ENCODE peak calls at places on chromosomes 13 and 19, in eight cellular contexts. E is right atrium auricular region, C is neural crest cell, R is fibroblast of mammary gland, O is colonic mucosa, G is fibroblast of lung, P is hepatocyte, S is astrocyte of the spinal cord. T is an unnamed sample.

GRCh38 chr19:43624933-43625332 is 5.5 kb upstream of the ZNF428 start:
- DNase-seq in E (no peak), C (no peak), R (peak; percentile 61), O (peak; percentile 85), G (peak; percentile 41), P (no peak), S (no peak), T (no peak)

GRCh38 chr19:45498411-45499195 is at the start of gene PPM1N:
- DNase-seq in E (no peak), C (peak; percentile 30), R (no peak), O (peak; percentile 47), G (no peak), P (peak; percentile 63), S (no peak), T (no peak)

GRCh38 chr13:110448230-110448629 is 113.3 kb downstream of the RAB20 start:
- DNase-seq in E (no peak), C (no peak), R (peak; percentile 84), O (no peak), G (peak; percentile 32), P (no peak), S (peak; percentile 80), T (peak; percentile 77)

GRCh38 chr19:46859637-46860124 is 1.1 kb upstream of the ARHGAP35 start:
- DNase-seq in E (no peak), C (no peak), R (peak; percentile 89), O (peak; percentile 77), G (no peak), P (peak; percentile 69), S (no peak), T (peak; percentile 70)

GRCh38 chr13:58619396-58620113 is 988.0 kb downstream of the PCDH17 start:
- DNase-seq in E (no peak), C (no peak), R (no peak), O (no peak), G (no peak), P (no peak), S (no peak), T (no peak)

GRCh38 chr13:64723735-64724134 is 2506.4 kb downstream of the PCDH9 start:
- DNase-seq in E (no peak), C (no peak), R (peak; percentile 75), O (no peak), G (peak; percentile 61), P (peak; percentile 52), S (peak; percentile 85), T (peak; percentile 95)

GRCh38 chr13:41842029-41842428 is 118.9 kb downstream of the VWA8 start:
- DNase-seq in E (no peak), C (no peak), R (no peak), O (no peak), G (peak; percentile 57), P (peak; percentile 31), S (peak; percentile 29), T (no peak)

GRCh38 chr13:24038405-24038804 is 122.1 kb upstream of the SPATA13 start:
- DNase-seq in E (no peak), C (no peak), R (peak; percentile 77), O (no peak), G (peak; percentile 35), P (no peak), S (peak; percentile 68), T (no peak)

GRCh38 chr19:29583196-29584006 is 22.7 kb upstream of the POP4 start:
- DNase-seq in E (no peak), C (no peak), R (peak; percentile 44), O (no peak), G (peak; percentile 9), P (no peak), S (no peak), T (peak; percentile 22)

GRCh38 chr19:21604351-21604926 is 99.0 kb downstream of the ZNF429 start:
- DNase-seq in E (no peak), C (no peak), R (peak; percentile 5), O (peak; percentile 27), G (peak; percentile 66), P (no peak), S (peak; percentile 31), T (peak; percentile 30)

GRCh38 chr13:66207610-66208009 is 1022.5 kb downstream of the PCDH9 start:
- DNase-seq in E (no peak), C (no peak), R (no peak), O (no peak), G (no peak), P (no peak), S (no peak), T (peak; percentile 25)

GRCh38 chr19:23528376-23528775 is 133.1 kb upstream of the ZNF91 start:
- DNase-seq in E (no peak), C (no peak), R (no peak), O (no peak), G (no peak), P (no peak), S (no peak), T (no peak)

GRCh38 chr19:1794424-1795185 is 17.5 kb downstream of the ATP8B3 start:
- DNase-seq in E (no peak), C (no peak), R (no peak), O (no peak), G (peak; percentile 23), P (no peak), S (no peak), T (no peak)

GRCh38 chr19:18193388-18194207 is 580 bp downstream of the MPV17L2 start:
- DNase-seq in E (no peak), C (no peak), R (peak; percentile 8), O (peak; percentile 44), G (no peak), P (no peak), S (no peak), T (no peak)

GRCh38 chr13:105008606-105009005 is 1526.9 kb downstream of the EFNB2 start:
- DNase-seq in E (no peak), C (no peak), R (no peak), O (no peak), G (no peak), P (no peak), S (peak; percentile 64), T (no peak)

GRCh38 chr19:13208131-13208963 is 58.1 kb downstream of the IER2 start:
- DNase-seq in E (no peak), C (peak; percentile 53), R (peak; percentile 82), O (peak; percentile 57), G (peak; percentile 88), P (no peak), S (peak; percentile 61), T (peak; percentile 50)

GRCh38 chr13:48235100-48235813 is 2.3 kb downstream of the ITM2B start:
- DNase-seq in E (no peak), C (no peak), R (no peak), O (no peak), G (peak; percentile 42), P (peak; percentile 27), S (peak; percentile 44), T (peak; percentile 46)

GRCh38 chr13:51822106-51822840 is 18.3 kb upstream of the DHRS12 start:
- DNase-seq in E (no peak), C (no peak), R (no peak), O (no peak), G (no peak), P (no peak), S (no peak), T (no peak)

DNA sequence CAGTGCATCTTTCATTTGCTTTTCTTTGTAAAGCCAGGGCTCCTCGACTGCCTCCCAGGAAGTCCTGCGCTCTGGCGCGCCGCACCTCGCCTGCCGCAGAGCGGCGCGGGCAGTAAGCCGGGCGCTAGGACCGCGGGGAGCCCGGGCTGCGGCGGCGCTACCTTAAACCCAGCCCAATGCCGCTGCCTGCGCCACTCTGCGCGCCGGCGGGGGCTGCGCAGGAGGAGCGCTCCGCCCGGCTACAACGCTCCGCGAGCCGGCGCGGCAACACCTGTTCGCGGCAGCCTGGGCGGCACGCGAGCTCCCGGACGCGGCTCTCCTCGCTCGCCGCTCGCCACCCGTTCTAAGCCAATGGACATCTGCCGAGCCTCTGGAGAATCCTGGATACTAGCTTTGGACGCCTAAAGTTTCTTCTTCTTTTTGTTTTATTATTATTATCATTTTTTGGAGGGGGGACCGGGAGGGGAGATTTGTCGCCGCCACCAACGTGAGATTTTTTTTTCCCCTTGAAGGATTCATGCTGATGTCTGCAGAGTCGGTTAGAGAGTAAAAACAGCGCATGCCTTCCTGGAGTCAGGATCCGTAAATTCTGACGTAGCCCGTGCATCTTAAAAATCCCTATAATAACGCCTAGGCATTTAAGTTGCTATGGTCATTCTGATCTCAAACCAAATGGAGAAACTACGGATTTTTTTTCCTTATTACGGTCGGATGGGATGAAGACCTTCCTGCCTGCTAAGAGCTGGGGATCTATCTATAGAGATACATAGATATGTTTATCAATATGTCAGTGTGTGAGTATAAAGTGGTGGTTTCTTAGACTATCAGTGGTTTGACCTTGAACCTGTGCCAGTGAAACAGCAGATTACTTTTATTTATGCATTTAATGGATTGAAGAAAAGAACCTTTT is at the start of gene FGF9:
- DNase-seq in E (no peak), C (peak; percentile 62), R (peak; percentile 60), O (peak; percentile 85), G (peak; percentile 78), P (peak; percentile 92), S (peak; percentile 74), T (peak; percentile 36)
- TF ChIP-seq CTCF in E (peak; percentile 33), C (no peak), R (no peak), O (no peak), G (no peak), P (no peak), S (no peak), T (no peak)

GRCh38 chr13:42883771-42884170 is 102.4 kb downstream of the FAM216B start:
- DNase-seq in E (no peak), C (no peak), R (peak; percentile 82), O (peak; percentile 23), G (peak; percentile 61), P (peak; percentile 44), S (peak; percentile 51), T (peak; percentile 42)
- TF ChIP-seq CTCF in E (peak; percentile 58), C (no peak), R (peak; percentile 19), O (no peak), G (no peak), P (peak; percentile 46), S (peak; percentile 14), T (peak; percentile 26)

DNA sequence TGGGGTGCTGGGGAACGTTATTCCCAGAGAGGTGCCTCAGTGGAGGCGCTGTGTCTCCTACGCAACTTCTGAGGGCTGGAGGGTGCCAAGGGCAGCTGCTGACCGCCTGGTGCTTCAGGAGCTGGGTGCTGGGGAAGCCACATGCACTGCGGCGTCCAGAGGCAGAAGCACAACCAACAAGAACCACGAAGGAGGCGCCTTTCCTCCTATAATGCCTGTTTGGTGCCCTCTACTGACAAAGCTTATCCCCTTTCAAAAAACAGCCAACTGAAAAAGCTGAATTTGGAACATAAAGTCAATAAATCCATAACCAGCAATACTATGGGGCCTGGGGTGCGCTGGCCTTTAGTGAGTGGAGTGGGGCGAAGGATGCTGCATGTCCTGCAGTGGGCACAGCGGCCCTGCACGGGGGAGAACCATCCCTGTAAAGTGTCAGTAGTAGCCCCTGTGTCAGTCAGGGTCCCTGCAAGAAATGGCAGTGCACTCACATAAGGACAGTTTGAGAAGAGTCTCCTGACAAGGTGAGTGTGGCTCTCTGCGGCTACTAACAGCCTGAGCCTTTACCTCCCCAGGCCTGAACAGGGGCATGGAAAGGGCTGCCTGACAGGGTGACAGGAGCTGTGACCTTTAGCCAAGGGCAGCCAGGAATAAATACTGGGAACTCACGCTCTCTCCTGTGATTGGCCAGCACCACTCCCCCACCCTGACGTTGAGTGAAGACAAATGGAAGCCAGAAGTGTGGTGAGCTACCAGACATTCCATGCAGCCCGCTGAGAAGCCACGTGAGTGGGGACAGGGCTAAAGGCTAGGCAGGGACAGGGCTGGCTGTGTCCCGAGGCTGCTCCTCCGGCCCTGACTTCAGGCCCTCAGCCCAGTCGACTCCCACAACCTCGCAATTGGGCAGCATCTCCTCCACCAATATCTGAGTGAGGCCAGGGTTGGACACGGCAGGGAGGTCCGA is 4.5 kb upstream of the B3GNT8 start:
- DNase-seq in E (peak; percentile 68), C (no peak), R (peak; percentile 48), O (no peak), G (peak; percentile 44), P (peak; percentile 58), S (peak; percentile 14), T (peak; percentile 46)
- TF ChIP-seq CTCF in E (peak; percentile 63), C (no peak), R (peak; percentile 41), O (peak; percentile 15), G (peak; percentile 49), P (peak; percentile 46), S (peak; percentile 49), T (peak; percentile 72)

GRCh38 chr13:69585656-69586055 is 522.0 kb upstream of the ATXN8OS start:
- DNase-seq in E (no peak), C (no peak), R (no peak), O (no peak), G (no peak), P (no peak), S (no peak), T (no peak)
- TF ChIP-seq CTCF in E (no peak), C (peak; percentile 42), R (no peak), O (no peak), G (no peak), P (peak; percentile 26), S (no peak), T (no peak)